ENCODE peak calls at places on chromosomes 2 and 18, in four cellular contexts. J is GM23338, U is DND-41, P is adrenal gland. Z is an unnamed sample.

GRCh38 chr2:74375838-74376237 is 4.3 kb downstream of the DCTN1 start:
- DNase-seq in U (no peak), P (no peak), J (no peak), Z (no peak)

GRCh38 chr2:98691307-98691706 is 39.6 kb downstream of the MGAT4A start:
- DNase-seq in U (no peak), J (no peak), P (no peak), Z (no peak)

GRCh38 chr2:191696001-191696400 is 18.1 kb downstream of the NABP1 start:
- DNase-seq in P (peak; percentile 88), J (no peak), U (no peak), Z (no peak)

GRCh38 chr2:33412920-33413319 is 63.5 kb upstream of the RASGRP3 start:
- DNase-seq in J (peak; percentile 54), U (no peak), P (peak; percentile 5), Z (no peak)

GRCh38 chr2:24702800-24703199 is 90.4 kb downstream of the PTRHD1 start:
- DNase-seq in J (no peak), U (no peak), P (no peak), Z (no peak)

GRCh38 chr18:23689031-23689615 is at the start of gene LAMA3:
- DNase-seq in J (peak; percentile 59), P (peak; percentile 58), U (no peak), Z (peak; percentile 47)

GRCh38 chr2:164538250-164538866 is 82.9 kb downstream of the GRB14 start:
- DNase-seq in P (peak; percentile 17), U (peak; percentile 17), J (peak; percentile 75), Z (no peak)

GRCh38 chr18:76752400-76752799 is 70.0 kb upstream of the ZNF236 start:
- DNase-seq in P (no peak), U (no peak), J (no peak), Z (no peak)

GRCh38 chr2:199467462-199467822 is 9.7 kb upstream of the SATB2 start:
- DNase-seq in J (peak; percentile 84), P (no peak), U (no peak), Z (no peak)

GRCh38 chr2:199468561-199469513 is 11.1 kb upstream of the SATB2 start:
- DNase-seq in P (no peak), U (no peak), J (peak; percentile 87), Z (no peak)

GRCh38 chr2:199465390-199465789 is 7.7 kb upstream of the SATB2 start:
- DNase-seq in U (no peak), P (no peak), J (no peak), Z (no peak)

GRCh38 chr2:199465988-199466703 is 8.4 kb upstream of the SATB2 start:
- DNase-seq in U (no peak), P (no peak), J (peak; percentile 69), Z (no peak)

DNA sequence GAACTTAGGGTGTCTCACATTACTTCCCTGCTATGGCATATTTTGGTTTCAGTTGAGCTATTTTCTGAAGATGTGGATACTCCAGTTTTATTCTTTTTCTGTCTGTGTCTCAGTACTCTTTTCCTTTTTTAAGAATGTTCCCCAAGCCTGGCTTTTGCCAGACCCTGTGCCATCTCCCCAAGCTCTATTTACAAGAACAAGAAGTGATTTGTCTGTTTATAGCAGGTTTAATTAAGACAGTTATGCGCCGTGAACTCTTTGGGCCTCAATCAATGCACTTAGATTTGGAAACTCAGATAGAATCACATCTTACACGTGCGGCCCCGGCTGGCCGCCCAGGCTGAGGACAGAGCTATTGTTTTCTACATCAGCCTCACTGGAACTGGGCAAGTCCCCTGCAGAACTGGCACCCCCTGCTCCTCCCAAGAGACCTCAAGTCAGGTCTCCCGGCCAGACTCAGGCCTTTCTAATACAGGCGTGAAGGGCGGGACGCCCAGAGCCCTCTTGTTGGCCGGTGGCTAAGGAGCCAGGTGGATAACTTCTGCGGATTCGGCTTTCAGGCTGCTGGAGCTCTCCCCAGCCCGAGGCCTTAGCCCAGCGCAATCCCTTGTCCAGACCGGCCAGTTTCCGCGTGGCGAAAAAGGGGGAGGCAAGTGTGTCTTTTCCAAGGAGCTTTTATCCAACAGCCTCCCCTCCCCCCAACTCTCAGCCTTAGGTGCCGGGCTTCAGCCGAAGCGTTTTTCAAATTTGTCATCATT is 9.1 kb upstream of the SATB2 start:
- DNase-seq in J (peak; percentile 59), U (no peak), P (no peak), Z (no peak)
- H3K36me3 ChIP-seq in J (no peaks in the 10 kb centered on the region), U (no peaks in the 10 kb centered on the region), P (no peaks in the 10 kb centered on the region), Z (no peaks in the 10 kb centered on the region)

GRCh38 chr2:151733781-151734672 is at the start of gene NEB:
- DNase-seq in U (no peak), J (peak; percentile 35), P (no peak), Z (no peak)
- H3K4me3 ChIP-seq in U (no peak within 1 kb of the TSS), J (no peak within 1 kb of the TSS), P (no peak within 1 kb of the TSS), Z (no peak within 1 kb of the TSS)

GRCh38 chr18:43396266-43396665 is 119.0 kb upstream of the SYT4 start:
- DNase-seq in U (no peak), P (no peak), J (peak; percentile 52), Z (no peak)
- TF ChIP-seq CTCF in U (peak; percentile 37), P (no peak), J (peak; percentile 79), Z (peak; percentile 15)

GRCh38 chr2:197571622-197572271 is 55.9 kb downstream of the MOB4 start:
- DNase-seq in J (no peak), U (no peak), P (no peak), Z (no peak)
- H3K36me3 ChIP-seq in J (peaks cover 16% of the 10 kb centered on the region), U (peaks cover 3% of the 10 kb centered on the region), P (peaks cover 3% of the 10 kb centered on the region), Z (no peaks in the 10 kb centered on the region)

Z was measured in GM06990.